ENCODE peak calls at places on chromosomes 3 and 15, in six cellular contexts. G, T, U, E, I and B are unnamed samples.

GRCh38 chr3:41653575-41654239 is 308.2 kb downstream of the ULK4 start:
- DNase-seq in G (no peak), T (no peak), U (no peak), E (no peak), I (peak; percentile 91), B (no peak)

GRCh38 chr15:98268163-98268562 is 307.7 kb downstream of the ARRDC4 start:
- DNase-seq in G (no peak), T (no peak), U (no peak), E (no peak), I (no peak), B (no peak)

GRCh38 chr3:69143055-69143454 is 20.7 kb upstream of the LMOD3 start:
- DNase-seq in G (no peak), T (no peak), U (no peak), E (no peak), I (no peak), B (no peak)

GRCh38 chr3:76044601-76045600 is 259.6 kb upstream of the ZNF717 start:
- DNase-seq in G (no peak), T (no peak), U (no peak), E (no peak), I (peak; percentile 77), B (no peak)

GRCh38 chr3:35393916-35394315 is 245.4 kb upstream of the ARPP21 start:
- DNase-seq in G (no peak), T (no peak), U (no peak), E (no peak), I (peak; percentile 58), B (no peak)

GRCh38 chr3:197906850-197907187 is 43.2 kb upstream of the RPL35A start:
- DNase-seq in G (no peak), T (no peak), U (no peak), E (no peak), I (no peak), B (no peak)

GRCh38 chr3:23650371-23651140 is 155.2 kb upstream of the UBE2E1 start:
- DNase-seq in G (no peak), T (no peak), U (no peak), E (no peak), I (peak; percentile 89), B (no peak)

GRCh38 chr3:23550402-23550801 is 255.4 kb upstream of the UBE2E1 start:
- DNase-seq in G (no peak), T (no peak), U (no peak), E (no peak), I (no peak), B (no peak)

GRCh38 chr15:48143856-48144255 is 23.1 kb downstream of the SLC24A5 start:
- DNase-seq in G (no peak), T (no peak), U (no peak), E (no peak), I (no peak), B (no peak)

GRCh38 chr3:385151-385550 is 188.6 kb downstream of the CHL1 start:
- DNase-seq in G (no peak), T (no peak), U (no peak), E (no peak), I (no peak), B (no peak)

GRCh38 chr3:112881891-112882290 is 35.2 kb upstream of the CD200R1L start:
- DNase-seq in G (no peak), T (no peak), U (no peak), E (no peak), I (no peak), B (no peak)

GRCh38 chr3:38154625-38155255 is 10.6 kb upstream of the OXSR1 start:
- DNase-seq in G (no peak), T (no peak), U (no peak), E (peak; percentile 59), I (no peak), B (no peak)

GRCh38 chr3:149020196-149020838 is 29.0 kb downstream of the GYG1 start:
- DNase-seq in G (no peak), T (no peak), U (no peak), E (no peak), I (no peak), B (peak; percentile 25)

GRCh38 chr3:2851356-2851755 is 258.8 kb downstream of the IL5RA start:
- DNase-seq in G (no peak), T (no peak), U (no peak), E (no peak), I (no peak), B (no peak)

GRCh38 chr15:35958936-35959335 is 413.0 kb upstream of the DPH6 start:
- DNase-seq in G (no peak), T (no peak), U (no peak), E (no peak), I (no peak), B (no peak)

GRCh38 chr3:18124501-18124900 is 300.6 kb downstream of the SATB1 start:
- DNase-seq in G (peak; percentile 26), T (no peak), U (no peak), E (no peak), I (peak; percentile 84), B (no peak)

GRCh38 chr3:118618247-118619040 is 416.2 kb downstream of the IGSF11 start:
- DNase-seq in G (no peak), T (no peak), U (no peak), E (no peak), I (no peak), B (no peak)

GRCh38 chr3:111903067-111903511 is 44.0 kb downstream of the PHLDB2 start:
- DNase-seq in G (peak; percentile 98), T (no peak), U (no peak), E (no peak), I (peak; percentile 88), B (no peak)

GRCh38 chr15:47963265-47963664 is 157.5 kb upstream of the SLC24A5 start:
- DNase-seq in G (no peak), T (no peak), U (no peak), E (no peak), I (no peak), B (no peak)

DNA sequence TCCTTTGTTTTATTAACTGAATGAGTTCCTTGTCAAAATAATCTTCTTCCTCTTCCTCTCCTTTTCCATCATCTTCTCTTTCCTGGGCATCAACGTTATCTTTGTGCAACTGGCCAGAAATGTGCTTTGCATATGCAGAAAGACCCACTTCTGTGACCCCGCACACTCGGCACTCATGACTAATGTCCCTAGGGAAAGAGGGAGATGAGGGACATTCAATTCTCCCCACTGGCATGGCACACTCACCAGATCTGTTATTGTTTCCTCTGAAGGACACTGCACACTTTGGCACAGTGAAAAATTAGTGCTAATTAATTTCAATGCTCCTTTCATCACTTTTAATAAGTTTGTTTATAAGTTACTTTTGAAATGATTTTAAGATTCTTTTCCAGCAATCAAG is 34.0 kb downstream of the ZNF106 start:
- DNase-seq in G (no peak), T (no peak), U (no peak), E (no peak), I (peak; percentile 41), B (no peak)
- H3K4me3 ChIP-seq in G (no peak overlapping the region), T (peak overlapping the region; percentile 4), U (peak overlapping the region; percentile 11), E (no peak overlapping the region), I (peak overlapping the region; percentile 55), B (peak overlapping the region; percentile 61)

GRCh38 chr3:184603156-184604030 is 41.8 kb downstream of the EPHB3 start:
- DNase-seq in G (no peak), T (no peak), U (no peak), E (no peak), I (peak; percentile 37), B (peak; percentile 39)
- H3K4me3 ChIP-seq in G (no peak overlapping the region), T (peak overlapping the region; percentile 19), U (peak overlapping the region; percentile 41), E (no peak overlapping the region), I (no peak overlapping the region), B (peak overlapping the region; percentile 60)

GRCh38 chr3:174120997-174121396 is 723.5 kb downstream of the NLGN1 start:
- DNase-seq in G (no peak), T (no peak), U (no peak), E (no peak), I (no peak), B (no peak)
- H3K4me3 ChIP-seq in G (no peak overlapping the region), T (no peak overlapping the region), U (no peak overlapping the region), E (no peak overlapping the region), I (no peak overlapping the region), B (no peak overlapping the region)

GRCh38 chr3:16286161-16286560 is 21.1 kb downstream of the OXNAD1 start:
- DNase-seq in G (no peak), T (no peak), U (no peak), E (no peak), I (no peak), B (no peak)

GRCh38 chr3:16289144-16289889 is 24.3 kb downstream of the OXNAD1 start:
- DNase-seq in G (no peak), T (no peak), U (no peak), E (no peak), I (no peak), B (no peak)

GRCh38 chr3:16290007-16290826 is 25.2 kb downstream of the OXNAD1 start:
- DNase-seq in G (peak; percentile 24), T (peak; percentile 45), U (peak; percentile 55), E (no peak), I (peak; percentile 81), B (no peak)

GRCh38 chr3:16288664-16289063 is 23.7 kb downstream of the OXNAD1 start:
- DNase-seq in G (no peak), T (no peak), U (no peak), E (no peak), I (no peak), B (no peak)

GRCh38 chr3:16286672-16287604 is 21.9 kb downstream of the OXNAD1 start:
- DNase-seq in G (no peak), T (no peak), U (no peak), E (no peak), I (no peak), B (no peak)
- H3K4me3 ChIP-seq in G (no peak overlapping the region), T (no peak overlapping the region), U (no peak overlapping the region), E (no peak overlapping the region), I (no peak overlapping the region), B (no peak overlapping the region)